ENCODE peak calls at places on chromosomes 12 and 14, in nine cellular contexts. J is HFFc6; L is activated T-helper 1 cell treated with Interleukin-2 at 50 U/mL for 16 hours; C is mesendoderm; W is H4; O is choroid plexus epithelial cell; F is activated CD4-positive, CD25-positive, alpha-beta regulatory T cell treated with anti-CD3 and anti-CD28 coated beads, Interleukin-2, amount 50 U/mL, for 16 hours; U is AG04449; G is IMR-90. H is an unnamed sample.

GRCh38 chr12:53532524-53533445 is 25.5 kb upstream of the NPFF start:
- DNase-seq in J (no peak), L (no peak), C (no peak), W (no peak), O (no peak), F (no peak), U (no peak), G (no peak), H (no peak)

GRCh38 chr12:24743891-24744793 is 204.8 kb downstream of the BCAT1 start:
- DNase-seq in J (no peak), L (no peak), C (peak), W (no peak), O (no peak), F (no peak), U (no peak), G (no peak), H (no peak)

GRCh38 chr14:50831704-50832130 is 755 bp upstream of the NIN start:
- DNase-seq in J (no peak), L (no peak), C (peak), W (no peak), O (no peak), F (no peak), U (no peak), G (no peak), H (no peak)

GRCh38 chr12:92041742-92042141 is 103.9 kb downstream of the BTG1 start:
- DNase-seq in J (no peak), L (no peak), C (peak), W (no peak), O (no peak), F (no peak), U (no peak), G (peak), H (no peak)

GRCh38 chr12:32334384-32334783 is 65.0 kb upstream of the FGD4 start:
- DNase-seq in J (no peak), L (no peak), C (no peak), W (no peak), O (no peak), F (no peak), U (no peak), G (no peak), H (no peak)

GRCh38 chr12:6950401-6950801 is 755 bp upstream of the PTPN6 start:
- DNase-seq in J (no peak), L (no peak), C (no peak), W (no peak), O (no peak), F (no peak), U (no peak), G (no peak), H (no peak)

GRCh38 chr12:72570601-72571000 is 298.4 kb downstream of the TRHDE start:
- DNase-seq in J (no peak), L (no peak), C (peak), W (peak), O (no peak), F (no peak), U (no peak), G (no peak), H (no peak)

GRCh38 chr12:88142610-88142991 is 494 bp downstream of the TMTC3 start:
- DNase-seq in J (no peak), L (no peak), C (peak), W (no peak), O (no peak), F (peak), U (no peak), G (no peak), H (peak)